ENCODE peak calls at places on chromosomes 3 and 15, in ten cellular contexts. C is AG04450, K is epithelial cell of esophagus, E is foreskin fibroblast, L is brain microvascular endothelial cell, P is prostate gland, D is colonic mucosa, R is pancreas, Z is uterus, X is fibroblast of villous mesenchyme. G is an unnamed sample.

GRCh38 chr3:138451595-138452162 is 17.3 kb downstream of the ESYT3 start:
- DNase-seq in C (no peak), K (no peak), E (no peak), L (no peak), P (no peak), D (no peak), R (no peak), Z (no peak), X (no peak), G (no peak)

GRCh38 chr3:194126790-194127189 is 9.2 kb upstream of the HES1 start:
- DNase-seq in C (no peak), K (no peak), E (no peak), L (no peak), P (no peak), D (no peak), R (no peak), Z (no peak), X (no peak), G (no peak)

GRCh38 chr3:123089611-123090301 is 22.9 kb downstream of the PDIA5 start:
- DNase-seq in C (no peak), K (no peak), E (no peak), L (no peak), P (peak; percentile 43), D (no peak), R (peak; percentile 88), Z (no peak), X (no peak), G (peak; percentile 50)

GRCh38 chr3:197306374-197307086 is 8.1 kb upstream of the DLG1 start:
- DNase-seq in C (no peak), K (peak; percentile 85), E (peak; percentile 57), L (no peak), P (no peak), D (no peak), R (no peak), Z (no peak), X (peak; percentile 82), G (no peak)

GRCh38 chr3:120908803-120909601 is 997 bp downstream of the STXBP5L start:
- DNase-seq in C (no peak), K (no peak), E (no peak), L (no peak), P (no peak), D (no peak), R (no peak), Z (peak; percentile 18), X (no peak), G (no peak)

GRCh38 chr3:58237238-58237939 is at the start of gene ABHD6:
- DNase-seq in C (no peak), K (peak; percentile 73), E (peak; percentile 61), L (peak; percentile 57), P (peak; percentile 58), D (peak; percentile 83), R (peak; percentile 80), Z (peak; percentile 72), X (peak; percentile 69), G (no peak)

GRCh38 chr3:24086597-24087369 is 141.7 kb downstream of the NR1D2 start:
- DNase-seq in C (no peak), K (no peak), E (peak; percentile 17), L (no peak), P (no peak), D (no peak), R (no peak), Z (no peak), X (peak; percentile 19), G (no peak)

GRCh38 chr3:132087356-132087755 is 52.5 kb upstream of the CPNE4 start:
- DNase-seq in C (no peak), K (no peak), E (no peak), L (no peak), P (no peak), D (no peak), R (no peak), Z (no peak), X (no peak), G (no peak)

GRCh38 chr15:68298336-68298735 is 20.8 kb downstream of the FEM1B start:
- DNase-seq in C (no peak), K (no peak), E (no peak), L (no peak), P (no peak), D (no peak), R (no peak), Z (no peak), X (no peak), G (no peak)
- H3K4me3 ChIP-seq in C (no peak overlapping the region), K (no peak overlapping the region), E (no peak overlapping the region), L (no peak overlapping the region), P (no peak overlapping the region), D (no peak overlapping the region), R (no peak overlapping the region), Z (no peak overlapping the region), X (no peak overlapping the region), G (no peak overlapping the region)

GRCh38 chr15:65028921-65029735 is at the start of gene MTFMT:
- DNase-seq in C (no peak), K (peak; percentile 84), E (peak; percentile 70), L (peak; percentile 62), P (peak; percentile 87), D (peak; percentile 95), R (peak; percentile 91), Z (peak; percentile 91), X (peak; percentile 76), G (no peak)

GRCh38 chr15:65029736-65030208 is 333 bp upstream of the MTFMT start:
- DNase-seq in C (no peak), K (no peak), E (no peak), L (no peak), P (no peak), D (no peak), R (no peak), Z (no peak), X (no peak), G (no peak)

GRCh38 chr15:65033659-65034269 is 4.3 kb upstream of the MTFMT start:
- DNase-seq in C (no peak), K (peak; percentile 63), E (peak; percentile 52), L (peak; percentile 36), P (no peak), D (peak; percentile 53), R (no peak), Z (no peak), X (peak; percentile 65), G (no peak)

GRCh38 chr15:65034719-65035118 is 5.3 kb upstream of the MTFMT start:
- DNase-seq in C (no peak), K (no peak), E (no peak), L (no peak), P (no peak), D (no peak), R (no peak), Z (no peak), X (no peak), G (no peak)

DNA sequence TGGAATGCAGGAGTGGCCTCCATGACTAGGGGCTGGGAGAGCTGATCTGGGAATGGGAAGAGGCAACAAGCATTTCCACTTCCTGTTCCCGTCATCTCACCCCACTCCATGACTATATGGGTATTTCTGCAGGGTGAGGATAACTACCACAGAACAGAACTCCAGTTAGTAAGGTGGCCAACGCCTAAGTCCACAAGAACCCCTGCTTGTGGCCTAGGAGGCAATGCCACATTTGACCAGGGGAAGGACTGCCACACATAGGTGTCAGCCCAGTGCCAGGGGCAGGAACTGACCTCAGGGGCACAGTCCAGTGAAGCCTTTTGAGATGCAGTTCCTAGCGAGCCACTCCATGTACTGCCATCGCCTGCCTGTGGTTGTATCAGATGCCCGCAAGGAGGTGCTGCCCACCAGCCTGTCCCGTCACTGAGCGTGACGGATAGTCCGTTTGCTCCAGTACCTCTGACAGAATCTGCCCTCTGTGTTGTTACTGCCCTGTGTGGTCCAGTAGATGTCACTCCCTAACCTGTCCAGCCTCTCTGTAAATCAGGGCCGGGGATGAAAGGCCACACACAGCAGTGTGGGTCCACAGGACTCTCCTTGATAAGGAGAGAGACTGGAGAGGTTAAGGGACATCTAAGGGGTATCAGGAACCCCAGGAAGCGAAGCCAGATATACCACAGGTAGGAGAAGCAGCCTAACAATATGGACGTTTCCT is 3.5 kb upstream of the MTFMT start:
- DNase-seq in C (no peak), K (peak; percentile 77), E (peak; percentile 54), L (peak; percentile 47), P (peak; percentile 42), D (peak; percentile 80), R (peak; percentile 62), Z (peak; percentile 65), X (peak; percentile 58), G (peak; percentile 74)
- TF ChIP-seq CTCF in C (peak; percentile 71), K (peak; percentile 80), E (peak; percentile 51), L (peak; percentile 93), P (peak; percentile 32), D (peak; percentile 74), R (peak; percentile 49), Z (peak; percentile 45), X (peak; percentile 78), G (peak; percentile 76)

GRCh38 chr15:56718560-56718959 is 14.7 kb downstream of the ZNF280D start:
- DNase-seq in C (no peak), K (no peak), E (no peak), L (no peak), P (no peak), D (no peak), R (no peak), Z (no peak), X (no peak), G (no peak)

GRCh38 chr15:56725386-56725785 is 7.9 kb downstream of the ZNF280D start:
- DNase-seq in C (no peak), K (no peak), E (no peak), L (no peak), P (no peak), D (no peak), R (no peak), Z (no peak), X (no peak), G (no peak)

GRCh38 chr15:56719774-56720555 is 13.3 kb downstream of the ZNF280D start:
- DNase-seq in C (no peak), K (peak; percentile 36), E (no peak), L (no peak), P (no peak), D (no peak), R (no peak), Z (no peak), X (no peak), G (no peak)

GRCh38 chr15:56719021-56719612 is 14.2 kb downstream of the ZNF280D start:
- DNase-seq in C (no peak), K (no peak), E (no peak), L (no peak), P (no peak), D (no peak), R (no peak), Z (no peak), X (no peak), G (no peak)

DNA sequence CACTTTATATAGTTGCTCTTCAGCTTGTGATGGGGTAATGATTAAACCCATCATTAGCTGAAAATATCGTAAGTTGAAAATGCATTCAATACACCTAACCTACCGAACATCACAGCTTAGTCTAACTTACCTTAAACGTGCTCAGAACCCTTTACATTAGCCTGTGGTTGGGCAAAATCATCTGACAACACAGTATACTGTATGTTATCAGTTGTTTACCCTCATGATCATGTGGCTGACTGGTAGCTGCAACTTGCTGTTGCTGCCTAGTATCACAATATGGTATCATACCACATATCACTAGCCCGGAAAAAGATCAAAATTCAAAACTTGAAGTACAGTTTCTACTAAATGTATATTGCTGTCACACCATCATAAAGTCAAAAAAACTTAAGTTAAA is 9.5 kb downstream of the ZNF280D start:
- DNase-seq in C (no peak), K (no peak), E (no peak), L (no peak), P (no peak), D (no peak), R (no peak), Z (no peak), X (peak; percentile 20), G (no peak)
- H3K4me3 ChIP-seq in C (no peak overlapping the region), K (no peak overlapping the region), E (no peak overlapping the region), L (no peak overlapping the region), P (no peak overlapping the region), D (no peak overlapping the region), R (no peak overlapping the region), Z (no peak overlapping the region), X (no peak overlapping the region), G (no peak overlapping the region)

DNA sequence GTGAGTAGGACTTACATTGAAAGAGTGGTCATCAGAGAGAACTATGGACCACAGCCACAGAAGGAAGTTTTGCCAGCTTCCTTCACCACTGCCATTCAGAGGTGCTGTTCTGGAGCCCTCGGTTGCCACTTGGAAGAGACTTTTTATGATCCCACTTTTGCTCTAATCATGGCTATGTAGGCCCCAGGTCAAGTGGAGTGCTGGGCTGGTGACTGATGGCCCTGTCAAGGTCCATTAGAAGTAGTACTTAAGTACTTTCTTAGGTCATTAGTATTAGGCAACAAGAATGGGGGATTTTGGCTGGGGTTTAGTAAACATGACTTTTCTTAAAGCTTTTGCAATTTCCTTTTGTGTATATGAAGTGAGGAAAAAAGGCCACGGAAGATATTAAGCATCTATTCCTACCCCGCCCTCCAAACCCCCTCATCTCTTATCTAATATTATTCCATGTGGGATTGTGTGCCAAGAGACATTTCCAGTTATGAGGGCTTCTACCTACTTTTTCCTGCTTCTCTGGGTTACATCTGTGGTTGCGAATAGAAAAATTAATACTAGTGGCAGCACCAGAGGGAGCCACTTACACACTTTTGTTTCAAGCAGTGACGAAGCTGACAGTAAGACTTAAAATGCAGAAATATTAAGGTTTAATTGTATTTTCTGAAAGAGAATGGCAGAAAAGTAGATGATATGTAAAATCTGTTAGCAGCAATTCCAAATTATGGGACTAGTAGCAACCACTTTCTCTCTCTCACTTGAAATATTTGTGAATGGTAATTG is 13.9 kb downstream of the NLGN1 start:
- DNase-seq in C (no peak), K (peak; percentile 51), E (peak; percentile 20), L (peak; percentile 56), P (no peak), D (peak; percentile 18), R (no peak), Z (no peak), X (peak; percentile 46), G (no peak)
- TF ChIP-seq CTCF in C (peak; percentile 49), K (peak; percentile 52), E (peak; percentile 31), L (peak; percentile 59), P (peak; percentile 23), D (peak; percentile 15), R (no peak), Z (peak; percentile 32), X (peak; percentile 41), G (peak; percentile 71)

G was measured in LNCaP clone FGC.